ENCODE peak calls at places on chromosomes 7 and 10, in seven cellular contexts. J is brain microvascular endothelial cell, Y is IMR-90, A is BE2C, H is GM06990, B is lower leg skin, V is AG09309. E is an unnamed sample.

GRCh38 chr10:132536241-132536963 is 1.2 kb upstream of the INPP5A start:
- DNase-seq in J (no peak), Y (no peak), A (no peak), H (no peak), B (no peak), V (no peak), E (no peak)

GRCh38 chr7:151851160-151851751 is 25.7 kb downstream of the PRKAG2 start:
- DNase-seq in J (no peak), Y (no peak), A (no peak), H (peak), B (no peak), V (no peak), E (no peak)

GRCh38 chr10:44314802-44315460 is 70.0 kb downstream of the CXCL12 start:
- DNase-seq in J (no peak), Y (no peak), A (no peak), H (no peak), B (no peak), V (no peak), E (no peak)

GRCh38 chr7:20713792-20714191 is 72.9 kb downstream of the SP8 start:
- DNase-seq in J (no peak), Y (no peak), A (no peak), H (no peak), B (no peak), V (no peak), E (no peak)

GRCh38 chr7:90756366-90756765 is 160.2 kb downstream of the CDK14 start:
- DNase-seq in J (no peak), Y (no peak), A (no peak), H (no peak), B (no peak), V (no peak), E (no peak)

GRCh38 chr7:28629216-28629848 is 217.0 kb downstream of the CREB5 start:
- DNase-seq in J (peak), Y (peak), A (no peak), H (no peak), B (no peak), V (no peak), E (peak)

GRCh38 chr10:87504307-87504666 is 406 bp upstream of the MINPP1 start:
- DNase-seq in J (no peak), Y (no peak), A (no peak), H (no peak), B (no peak), V (no peak), E (no peak)

GRCh38 chr10:103534621-103535498 is 41.4 kb downstream of the NEURL1 start:
- DNase-seq in J (no peak), Y (no peak), A (no peak), H (no peak), B (peak), V (no peak), E (no peak)

GRCh38 chr10:90571876-90572275 is 286.0 kb downstream of the HTR7 start:
- DNase-seq in J (no peak), Y (no peak), A (no peak), H (no peak), B (no peak), V (no peak), E (no peak)

GRCh38 chr10:77290528-77291155 is 347.0 kb downstream of the KCNMA1 start:
- DNase-seq in J (peak), Y (peak), A (no peak), H (no peak), B (no peak), V (peak), E (peak)

GRCh38 chr7:138584283-138584682 is 116.9 kb downstream of the SVOPL start:
- DNase-seq in J (no peak), Y (peak), A (no peak), H (no peak), B (no peak), V (no peak), E (no peak)

GRCh38 chr7:147088916-147089315 is 972.3 kb downstream of the CNTNAP2 start:
- DNase-seq in J (no peak), Y (no peak), A (no peak), H (no peak), B (no peak), V (no peak), E (no peak)

GRCh38 chr10:125411724-125412123 is 251.4 kb upstream of the CTBP2 start:
- DNase-seq in J (peak), Y (peak), A (no peak), H (no peak), B (no peak), V (peak), E (peak)

GRCh38 chr7:46637793-46638735 is 717.0 kb upstream of the IGFBP3 start:
- DNase-seq in J (no peak), Y (no peak), A (peak), H (no peak), B (no peak), V (no peak), E (no peak)

GRCh38 chr10:103661198-103661950 is 167.9 kb downstream of the NEURL1 start:
- DNase-seq in J (peak), Y (peak), A (no peak), H (no peak), B (peak), V (peak), E (peak)

GRCh38 chr7:150973571-150974451 is 4.3 kb downstream of the KCNH2 start:
- DNase-seq in J (no peak), Y (no peak), A (no peak), H (no peak), B (no peak), V (no peak), E (no peak)

GRCh38 chr10:90193240-90193985 is 492.0 kb downstream of the KIF20B start:
- DNase-seq in J (peak), Y (peak), A (no peak), H (no peak), B (no peak), V (peak), E (peak)

GRCh38 chr7:22990588-22990949 is 23.4 kb downstream of the HYCC1 start:
- DNase-seq in J (peak), Y (peak), A (no peak), H (no peak), B (no peak), V (peak), E (peak)

GRCh38 chr7:129188372-129188891 is at the start of gene SMO:
- DNase-seq in J (no peak), Y (peak), A (peak), H (no peak), B (peak), V (no peak), E (peak)

GRCh38 chr10:102673961-102674511 is 29.8 kb downstream of the TRIM8 start:
- DNase-seq in J (peak), Y (peak), A (peak), H (no peak), B (no peak), V (no peak), E (peak)

GRCh38 chr10:101394522-101395133 is 40.7 kb downstream of the BTRC start:
- DNase-seq in J (peak), Y (no peak), A (no peak), H (no peak), B (no peak), V (no peak), E (no peak)

GRCh38 chr10:71725998-71726672 is 6.6 kb upstream of the C10orf105 start:
- DNase-seq in J (peak), Y (peak), A (peak), H (peak), B (no peak), V (no peak), E (no peak)

GRCh38 chr7:116259821-116260440 is 49.6 kb downstream of the TES start:
- DNase-seq in J (peak), Y (peak), A (no peak), H (no peak), B (no peak), V (peak), E (peak)

GRCh38 chr10:21488246-21488953 is 37.1 kb downstream of the SKIDA1 start:
- DNase-seq in J (no peak), Y (no peak), A (no peak), H (no peak), B (peak), V (no peak), E (no peak)

DNA sequence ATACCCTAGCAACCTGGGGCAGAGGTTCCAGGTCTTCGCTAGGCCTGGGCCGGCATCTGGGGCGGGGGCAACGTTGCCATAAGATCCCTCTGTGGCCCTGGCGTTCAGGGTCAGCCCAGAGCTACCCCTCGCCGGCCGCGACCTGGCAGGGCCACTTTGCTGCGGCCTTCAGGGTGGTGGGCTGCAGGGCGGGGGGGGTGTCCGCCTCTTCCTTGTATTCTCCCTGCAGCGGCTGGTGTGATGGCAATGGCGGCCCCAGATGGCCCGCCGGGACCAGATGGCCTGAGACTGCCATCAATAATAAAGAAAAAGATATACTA is 539.2 kb upstream of the POT1 start:
- DNase-seq in J (no peak), Y (no peak), A (no peak), H (peak), B (no peak), V (no peak), E (no peak)
- TF ChIP-seq CTCF in J (no peak), Y (no peak), A (no peak), H (no peak), B (no peak), V (no peak), E (no peak)

DNA sequence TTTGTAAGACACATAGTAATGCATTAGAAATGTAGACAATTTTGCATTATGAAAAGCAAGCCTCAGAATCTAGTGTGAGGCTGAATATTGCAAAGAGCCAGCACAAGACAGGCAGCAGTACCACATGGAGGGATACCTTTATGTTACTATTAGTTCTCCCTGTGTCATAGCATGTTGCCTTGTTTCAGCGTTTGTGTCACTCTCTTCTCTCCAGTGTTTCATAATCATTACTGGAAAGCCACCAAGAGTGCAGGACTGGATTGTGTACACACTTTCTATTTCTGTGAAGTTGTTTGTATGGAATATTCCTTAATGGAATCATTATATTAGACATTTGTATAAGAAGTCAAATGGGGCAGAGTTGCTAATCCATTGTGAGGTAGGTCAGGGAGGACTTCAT is 8.6 kb downstream of the AHR start:
- DNase-seq in J (no peak), Y (peak), A (no peak), H (no peak), B (no peak), V (no peak), E (no peak)
- H3K4me3 ChIP-seq in J (no peak), Y (no peak), A (no peak), H (no peak), B (no peak), V (no peak), E (peak)

GRCh38 chr10:99276848-99277486 is 41.3 kb upstream of the HPSE2 start:
- DNase-seq in J (peak), Y (peak), A (no peak), H (no peak), B (no peak), V (no peak), E (peak)
- TF ChIP-seq CTCF in J (peak), Y (peak), A (peak), H (peak), B (no peak), V (peak), E (peak)

GRCh38 chr7:21945374-21946227 is at the start of gene CDCA7L:
- DNase-seq in J (peak), Y (peak), A (peak), H (peak), B (peak), V (no peak), E (peak)

GRCh38 chr7:21946228-21946709 is 570 bp upstream of the CDCA7L start:
- DNase-seq in J (no peak), Y (no peak), A (peak), H (no peak), B (no peak), V (no peak), E (no peak)

GRCh38 chr7:21942955-21943354 is 2.7 kb downstream of the CDCA7L start:
- DNase-seq in J (no peak), Y (no peak), A (no peak), H (no peak), B (no peak), V (no peak), E (no peak)

GRCh38 chr7:21943436-21943835 is 2.3 kb downstream of the CDCA7L start:
- DNase-seq in J (no peak), Y (no peak), A (no peak), H (no peak), B (no peak), V (no peak), E (no peak)

DNA sequence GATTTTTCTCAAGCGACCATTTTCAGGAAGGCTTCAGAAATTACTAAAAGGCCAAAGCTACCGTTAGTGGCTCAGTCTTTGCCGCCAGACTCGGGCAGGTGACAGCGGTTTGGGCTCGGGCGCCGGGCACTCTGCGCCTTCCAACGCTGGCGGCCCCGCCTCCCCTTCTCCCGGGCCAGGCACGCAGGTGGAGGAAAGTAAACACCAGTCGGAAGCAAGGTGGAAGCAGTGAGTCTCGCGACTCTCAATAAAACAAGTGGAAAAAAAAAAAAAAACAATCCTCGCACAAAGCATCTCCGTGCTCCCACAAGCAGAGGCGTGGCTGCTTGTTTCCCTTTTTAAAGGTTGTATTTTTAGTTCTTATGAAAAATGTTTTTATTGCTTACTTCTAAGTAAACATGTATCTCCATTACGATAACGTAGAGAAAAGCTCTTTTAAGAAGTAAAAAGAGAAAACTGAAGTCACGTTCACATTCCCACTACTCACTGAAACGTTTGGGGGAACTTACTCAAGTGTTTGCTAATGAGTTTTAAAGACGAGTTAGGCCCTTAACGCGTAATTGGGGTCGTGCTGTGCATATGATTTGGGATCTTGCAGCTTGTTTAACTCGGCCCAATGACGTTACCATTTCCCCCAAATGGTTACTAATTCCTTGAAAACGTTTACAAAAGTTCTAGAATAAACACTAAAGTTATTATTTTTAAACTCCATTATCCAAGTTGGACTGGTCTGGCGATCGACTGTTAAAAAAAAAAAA is 904 bp downstream of the CDCA7L start:
- DNase-seq in J (no peak), Y (peak), A (no peak), H (peak), B (no peak), V (no peak), E (no peak)
- H3K4me3 ChIP-seq in J (peak), Y (peak), A (peak), H (peak), B (peak), V (peak), E (peak)

GRCh38 chr10:119688033-119688508 is 36.9 kb downstream of the BAG3 start:
- DNase-seq in J (no peak), Y (no peak), A (peak), H (no peak), B (no peak), V (no peak), E (no peak)
- TF ChIP-seq CTCF in J (no peak), Y (no peak), A (peak), H (peak), B (no peak), V (no peak), E (no peak)

GRCh38 chr7:70018700-70019099 is 420.4 kb downstream of the AUTS2 start:
- DNase-seq in J (no peak), Y (no peak), A (no peak), H (no peak), B (no peak), V (no peak), E (no peak)
- H3K4me3 ChIP-seq in J (no peak), Y (no peak), A (no peak), H (no peak), B (no peak), V (no peak), E (no peak)

GRCh38 chr10:61900829-61901783 is at the start of gene ARID5B:
- DNase-seq in J (peak), Y (peak), A (peak), H (peak), B (no peak), V (no peak), E (peak)

GRCh38 chr10:61903184-61903990 is 1.9 kb downstream of the ARID5B start:
- DNase-seq in J (no peak), Y (peak), A (peak), H (peak), B (peak), V (no peak), E (peak)

GRCh38 chr10:61903991-61904350 is 2.5 kb downstream of the ARID5B start:
- DNase-seq in J (no peak), Y (peak), A (no peak), H (peak), B (no peak), V (no peak), E (no peak)

GRCh38 chr10:61901829-61902447 is 439 bp downstream of the ARID5B start:
- DNase-seq in J (peak), Y (no peak), A (no peak), H (no peak), B (no peak), V (no peak), E (no peak)

GRCh38 chr10:61902448-61903183 is 1.1 kb downstream of the ARID5B start:
- DNase-seq in J (peak), Y (peak), A (peak), H (peak), B (peak), V (no peak), E (peak)
- TF ChIP-seq CTCF in J (peak), Y (peak), A (peak), H (peak), B (no peak), V (peak), E (no peak)

E was measured in foreskin fibroblast.